ENCODE peak calls at places on chromosomes 5 and 9, in eight cellular contexts. P, V, D, I, X, B, S and M are unnamed samples.

GRCh38 chr5:54785729-54786548 is 199.5 kb downstream of the ESM1 start:
- DNase-seq in P (peak; percentile 24), V (peak; percentile 36), D (no peak), I (no peak), X (no peak), B (peak; percentile 71), S (no peak), M (no peak)

GRCh38 chr5:141192110-141192725 is at the start of gene PCDHB10:
- DNase-seq in P (no peak), V (peak; percentile 13), D (peak; percentile 53), I (no peak), X (no peak), B (no peak), S (peak; percentile 69), M (no peak)

GRCh38 chr9:78821126-78821822 is 524.3 kb downstream of the PSAT1 start:
- DNase-seq in P (no peak), V (peak; percentile 48), D (peak; percentile 24), I (peak; percentile 9), X (no peak), B (no peak), S (no peak), M (no peak)

GRCh38 chr5:178785999-178786398 is 55.5 kb upstream of the ZNF354A start:
- DNase-seq in P (no peak), V (peak; percentile 4), D (no peak), I (no peak), X (no peak), B (peak; percentile 13), S (no peak), M (no peak)

GRCh38 chr5:39443911-39444310 is 19.1 kb upstream of the DAB2 start:
- DNase-seq in P (no peak), V (no peak), D (no peak), I (no peak), X (no peak), B (no peak), S (no peak), M (no peak)

GRCh38 chr9:123928471-123929176 is 1.3 kb downstream of the DENND1A start:
- DNase-seq in P (no peak), V (no peak), D (no peak), I (no peak), X (no peak), B (no peak), S (no peak), M (no peak)

GRCh38 chr9:105431413-105432246 is 16.2 kb upstream of the FSD1L start:
- DNase-seq in P (no peak), V (no peak), D (no peak), I (no peak), X (no peak), B (no peak), S (peak; percentile 65), M (no peak)

GRCh38 chr5:90529939-90530677 is 724 bp upstream of the LYSMD3 start:
- DNase-seq in P (peak; percentile 23), V (peak; percentile 82), D (no peak), I (peak; percentile 71), X (peak; percentile 33), B (peak; percentile 65), S (peak; percentile 73), M (no peak)

GRCh38 chr9:135015565-135015964 is 71.9 kb upstream of the OLFM1 start:
- DNase-seq in P (no peak), V (no peak), D (no peak), I (no peak), X (no peak), B (no peak), S (no peak), M (no peak)

GRCh38 chr9:91711755-91712591 is 238.1 kb downstream of the ROR2 start:
- DNase-seq in P (no peak), V (peak; percentile 31), D (no peak), I (no peak), X (no peak), B (no peak), S (no peak), M (peak; percentile 15)

GRCh38 chr9:14062449-14063187 is 251.3 kb downstream of the NFIB start:
- DNase-seq in P (no peak), V (peak; percentile 74), D (peak; percentile 3), I (peak; percentile 95), X (no peak), B (no peak), S (no peak), M (no peak)

GRCh38 chr5:113330533-113331200 is 104.1 kb downstream of the TSSK1B start:
- DNase-seq in P (no peak), V (peak; percentile 68), D (no peak), I (peak; percentile 18), X (no peak), B (peak; percentile 86), S (peak; percentile 89), M (no peak)

GRCh38 chr5:38434981-38435710 is 121.3 kb downstream of the LIFR start:
- DNase-seq in P (no peak), V (peak; percentile 30), D (no peak), I (no peak), X (no peak), B (no peak), S (peak; percentile 43), M (no peak)

GRCh38 chr5:8329773-8330172 is 460.8 kb downstream of the MTRR start:
- DNase-seq in P (no peak), V (no peak), D (no peak), I (peak; percentile 8), X (no peak), B (no peak), S (no peak), M (no peak)

GRCh38 chr5:137605377-137605776 is 106.3 kb upstream of the SPOCK1 start:
- DNase-seq in P (no peak), V (peak; percentile 25), D (no peak), I (no peak), X (no peak), B (no peak), S (peak; percentile 73), M (no peak)

GRCh38 chr9:137984005-137984404 is 106.4 kb downstream of the CACNA1B start:
- DNase-seq in P (no peak), V (no peak), D (no peak), I (no peak), X (no peak), B (no peak), S (no peak), M (no peak)

GRCh38 chr9:89986190-89986589 is 381.4 kb downstream of the GADD45G start:
- DNase-seq in P (no peak), V (no peak), D (no peak), I (no peak), X (no peak), B (no peak), S (no peak), M (no peak)

GRCh38 chr9:15735083-15735974 is 182.5 kb downstream of the CCDC171 start:
- DNase-seq in P (no peak), V (peak; percentile 95), D (no peak), I (peak; percentile 73), X (no peak), B (no peak), S (no peak), M (no peak)

GRCh38 chr9:112233769-112234168 is 58.7 kb upstream of the SUSD1 start:
- DNase-seq in P (no peak), V (peak; percentile 91), D (no peak), I (peak; percentile 27), X (no peak), B (no peak), S (no peak), M (no peak)

GRCh38 chr5:24347206-24347605 is 297.6 kb downstream of the CDH10 start:
- DNase-seq in P (no peak), V (no peak), D (no peak), I (no peak), X (no peak), B (no peak), S (no peak), M (no peak)

GRCh38 chr9:18785604-18786003 is 247.4 kb downstream of the SAXO1 start:
- DNase-seq in P (no peak), V (peak; percentile 65), D (no peak), I (no peak), X (no peak), B (no peak), S (no peak), M (no peak)